ENCODE peak calls at places on chromosomes 11 and 22, in five cellular contexts. P, G, H, B and W are unnamed samples. For H3K4me1 and H3K27me3, the result is how much of the 10 kb centered on the place peaks cover.

GRCh38 chr11:24239016-24239720 is 257.7 kb upstream of the LUZP2 start:
- DNase-seq in G (no peak), P (peak), H (no peak), B (no peak), W (no peak)

GRCh38 chr11:64924910-64925284 is 408 bp downstream of the PPP2R5B start:
- DNase-seq in B (no peak), H (no peak), G (no peak), P (no peak), W (no peak)

GRCh38 chr22:48621085-48621484 is 1206.6 kb downstream of the BRD1 start:
- DNase-seq in G (no peak), B (no peak), H (no peak), P (no peak), W (no peak)

GRCh38 chr22:28116261-28116673 is 197.2 kb upstream of the PITPNB start:
- DNase-seq in H (peak), G (peak), P (peak), B (peak), W (peak)

GRCh38 chr11:47264119-47264915 is 5.6 kb upstream of the MADD start:
- DNase-seq in G (no peak), H (no peak), P (peak), B (no peak), W (no peak)

GRCh38 chr11:65401073-65401802 is 14.8 kb downstream of the FRMD8 start:
- DNase-seq in G (no peak), H (no peak), B (no peak), P (no peak), W (no peak)

GRCh38 chr11:11555228-11555627 is 66.6 kb downstream of the GALNT18 start:
- DNase-seq in G (peak), P (no peak), H (no peak), B (no peak), W (no peak)

GRCh38 chr22:39797528-39798147 is 95.9 kb downstream of the ENTHD1 start:
- DNase-seq in P (no peak), H (no peak), B (no peak), G (no peak), W (no peak)

GRCh38 chr11:97454988-97455387 is 1065.2 kb downstream of the JRKL start:
- DNase-seq in H (no peak), G (no peak), P (no peak), B (no peak), W (no peak)

GRCh38 chr11:18617688-18618340 is 16.3 kb downstream of the SPTY2D1 start:
- DNase-seq in H (no peak), B (no peak), G (no peak), P (peak), W (no peak)

GRCh38 chr22:41910599-41911291 is 4.1 kb downstream of the SHISA8 start:
- DNase-seq in G (peak), B (no peak), H (no peak), P (no peak), W (no peak)

GRCh38 chr11:64246874-64247728 is at the start of gene PPP1R14B:
- DNase-seq in P (peak), H (peak), B (peak), G (peak), W (peak)

GRCh38 chr11:121802542-121802941 is 313.5 kb downstream of the BLID start:
- DNase-seq in H (no peak), P (peak), G (peak), B (no peak), W (no peak)

GRCh38 chr11:125441648-125442410 is 54.2 kb downstream of the FEZ1 start:
- DNase-seq in H (no peak), P (no peak), B (no peak), G (no peak), W (no peak)

GRCh38 chr11:108414958-108415357 is 52.4 kb downstream of the C11orf65 start:
- DNase-seq in G (no peak), P (no peak), H (no peak), B (no peak), W (no peak)

GRCh38 chr11:132032555-132032954 is 662.1 kb downstream of the NTM start:
- DNase-seq in H (peak), B (no peak), G (no peak), P (peak), W (no peak)

GRCh38 chr22:29998627-29999026 is 81.6 kb upstream of the HORMAD2 start:
- DNase-seq in B (no peak), P (no peak), H (no peak), G (no peak), W (no peak)

GRCh38 chr11:38345286-38345685 is 1747.2 kb upstream of the RAG2 start:
- DNase-seq in B (no peak), H (peak), G (no peak), P (no peak), W (no peak)

GRCh38 chr11:121572581-121573059 is 119.9 kb upstream of the SORL1-AS1 start:
- DNase-seq in H (no peak), G (no peak), P (no peak), B (no peak), W (no peak)

GRCh38 chr11:33987975-33988580 is 63.5 kb upstream of the CAPRIN1 start:
- DNase-seq in B (peak), H (peak), P (peak), G (peak), W (peak)

GRCh38 chr11:71404209-71404608 is 44.0 kb downstream of the DHCR7 start:
- DNase-seq in P (no peak), H (no peak), B (no peak), G (no peak), W (no peak)

GRCh38 chr11:72236774-72237111 is 7.2 kb downstream of the PHOX2A start:
- DNase-seq in G (no peak), B (no peak), P (no peak), H (no peak), W (no peak)

GRCh38 chr22:30332551-30332950 is 5.8 kb upstream of the TBC1D10A start:
- DNase-seq in P (no peak), G (no peak), B (no peak), H (no peak), W (no peak)

GRCh38 chr11:35141538-35141937 is 2.6 kb downstream of the CD44 start:
- DNase-seq in B (no peak), H (no peak), P (no peak), G (peak), W (no peak)

GRCh38 chr11:6618117-6619020 is 853 bp downstream of the TPP1 start:
- DNase-seq in G (peak), B (peak), H (peak), P (peak), W (no peak)

GRCh38 chr11:102268083-102268984 is 49.0 kb upstream of the BIRC3 start:
- DNase-seq in B (peak), H (peak), P (peak), G (peak), W (peak)

GRCh38 chr11:133934599-133935550 is 21.9 kb downstream of the IGSF9B start:
- DNase-seq in P (peak), H (peak), B (no peak), G (peak), W (no peak)

GRCh38 chr11:65060913-65061408 is 2.6 kb upstream of the NAALADL1 start:
- DNase-seq in B (no peak), G (no peak), P (no peak), H (peak), W (no peak)

GRCh38 chr11:120652705-120653335 is 141.3 kb downstream of the GRIK4 start:
- DNase-seq in G (no peak), H (no peak), P (peak), B (no peak), W (no peak)

GRCh38 chr11:68983816-68984215 is 3.0 kb upstream of the MRGPRD start:
- DNase-seq in H (no peak), B (no peak), G (no peak), P (no peak), W (peak)

GRCh38 chr11:3655548-3655947 is 10.6 kb downstream of the ART1 start:
- DNase-seq in H (no peak), G (no peak), P (no peak), B (no peak), W (no peak)

GRCh38 chr11:46378811-46379482 is 2.5 kb upstream of the MDK start:
- DNase-seq in B (no peak), H (no peak), G (no peak), P (no peak), W (no peak)

GRCh38 chr11:61901353-61901858 is 10.1 kb upstream of the FADS3 start:
- DNase-seq in G (no peak), B (no peak), P (no peak), H (no peak), W (no peak)
- H3K4me1 ChIP-seq in G (under half), B (under half), P (under half), H (under half), W (under half)

GRCh38 chr11:1557904-1558831 is 13.9 kb downstream of the DUSP8 start:
- DNase-seq in B (peak), P (peak), H (no peak), G (peak), W (no peak)

GRCh38 chr11:1554981-1555712 is 16.9 kb downstream of the DUSP8 start:
- DNase-seq in B (no peak), H (no peak), G (no peak), P (no peak), W (no peak)

GRCh38 chr11:1557168-1557884 is 14.7 kb downstream of the DUSP8 start:
- DNase-seq in H (no peak), P (no peak), G (no peak), B (no peak), W (no peak)

GRCh38 chr11:1555713-1556153 is 16.3 kb downstream of the DUSP8 start:
- DNase-seq in G (no peak), B (no peak), H (no peak), P (no peak), W (no peak)

DNA sequence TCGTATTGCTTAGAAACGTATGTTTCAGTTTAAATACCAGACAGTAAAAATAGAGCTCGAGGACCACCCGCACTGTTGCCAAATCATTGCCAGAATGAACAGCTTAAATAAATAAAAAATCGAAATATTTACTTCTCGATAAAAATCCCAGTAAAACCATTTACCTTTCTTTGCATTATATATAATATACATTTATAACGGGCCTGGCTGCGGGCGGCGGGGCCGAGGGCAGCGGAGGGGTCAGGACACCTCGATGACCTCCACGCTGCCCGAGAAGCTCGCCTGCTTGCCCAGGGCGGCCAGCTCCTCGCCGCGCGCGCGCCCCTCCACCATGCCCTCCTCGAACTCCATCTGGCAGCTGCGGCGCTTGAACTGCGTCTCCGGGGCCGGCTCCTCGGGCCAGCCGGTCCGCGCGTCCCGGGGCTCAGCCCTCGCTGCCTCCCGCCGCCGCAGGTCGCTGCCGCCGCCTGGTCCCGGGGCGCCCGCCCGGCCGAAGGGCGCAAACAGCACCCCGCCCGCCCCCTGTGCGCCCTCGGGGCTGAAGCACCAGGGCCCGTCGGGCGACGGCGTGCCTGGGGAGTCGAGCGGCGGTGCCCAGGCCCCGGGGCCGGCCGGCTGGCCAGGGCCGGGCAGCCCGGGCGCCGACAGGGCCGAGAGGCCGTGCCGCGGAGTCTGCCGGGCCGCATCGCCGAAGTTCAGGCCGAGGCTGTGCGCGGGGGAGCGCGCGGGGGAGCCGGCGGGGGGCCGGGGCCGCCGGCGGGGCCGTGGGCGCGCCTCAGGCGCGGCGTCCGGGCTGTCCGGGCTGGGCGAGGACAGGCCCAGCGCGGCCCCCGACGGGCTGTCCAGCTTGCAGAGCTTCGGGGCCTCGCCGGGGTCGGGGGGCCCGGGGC is 15.5 kb downstream of the DUSP8 start:
- DNase-seq in G (no peak), B (no peak), P (no peak), H (no peak), W (no peak)
- H3K27me3 ChIP-seq in G (under half), B (under half), P (under half), H (under half), W (under half)

GRCh38 chr22:36858966-36859365 is 1.8 kb upstream of the NCF4 start:
- DNase-seq in P (no peak), G (no peak), H (no peak), B (no peak), W (no peak)
- H3K4me1 ChIP-seq in P (under half), G (under half), H (under half), B (under half), W (under half)

DNA sequence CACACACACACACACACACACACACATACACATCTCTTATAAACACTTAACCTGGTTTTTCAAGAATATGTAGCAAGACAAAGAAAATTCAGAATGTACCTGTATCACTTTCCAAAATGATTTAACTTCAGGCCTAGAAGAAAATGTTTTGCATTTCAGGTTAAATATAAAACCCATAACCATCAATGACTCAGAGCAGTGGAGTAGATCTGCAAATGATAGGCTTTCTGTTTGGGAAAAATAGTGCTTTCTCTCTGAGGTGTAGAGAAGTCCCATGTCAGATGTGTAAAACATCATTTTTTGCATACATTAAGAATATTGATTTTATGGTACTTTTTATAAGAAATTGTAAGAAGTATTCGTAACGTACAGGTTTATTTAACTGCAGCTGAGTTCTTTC is 116.9 kb downstream of the STK33 start:
- DNase-seq in G (no peak), H (no peak), P (no peak), B (no peak), W (no peak)
- H3K27me3 ChIP-seq in G (under half), H (under half), P (under half), B (under half), W (under half)

DNA sequence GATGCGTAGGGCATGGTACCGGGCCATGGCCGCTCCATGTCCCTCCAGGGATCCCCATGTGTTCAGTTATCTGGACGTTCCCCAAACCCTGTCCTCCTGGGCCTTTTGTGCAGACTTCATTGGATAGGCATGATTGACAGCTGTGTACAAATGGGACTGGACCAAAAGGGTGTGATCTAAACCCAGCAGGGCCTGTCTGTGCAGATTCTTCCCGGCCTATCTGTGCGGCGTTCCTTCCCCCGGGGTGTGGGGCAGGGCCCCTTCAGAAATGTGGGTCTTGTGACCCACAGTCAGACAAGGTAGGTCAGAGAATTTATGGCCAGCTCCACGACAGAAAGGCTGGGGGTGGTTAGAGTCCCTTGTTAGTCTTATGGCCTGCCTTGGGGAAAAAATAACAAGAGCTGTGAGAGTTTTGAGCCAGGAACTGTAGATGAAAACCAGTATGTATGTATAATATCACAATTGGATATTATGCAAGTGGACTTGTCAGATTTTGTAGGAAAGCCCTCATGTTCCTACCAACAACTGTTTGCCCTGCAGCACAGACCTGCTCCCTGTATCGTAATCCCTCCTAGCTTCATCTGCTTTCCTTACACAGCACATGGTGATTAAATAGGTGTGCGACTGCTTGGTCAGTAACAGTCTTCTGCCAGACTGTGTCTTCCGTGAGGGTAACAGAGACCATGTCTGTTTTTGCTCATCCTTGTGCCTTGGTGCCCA is 31.7 kb downstream of the AP2A2 start:
- DNase-seq in G (no peak), H (no peak), P (no peak), B (no peak), W (no peak)
- H3K4me1 ChIP-seq in G (under half), H (under half), P (under half), B (under half), W (under half)

GRCh38 chr11:117772360-117772759 is 24.7 kb downstream of the DSCAML1 start:
- DNase-seq in H (no peak), P (no peak), G (no peak), B (no peak), W (no peak)

GRCh38 chr11:117768506-117768905 is 28.5 kb downstream of the DSCAML1 start:
- DNase-seq in H (no peak), B (no peak), P (no peak), G (no peak), W (no peak)

GRCh38 chr11:117771841-117772240 is 25.2 kb downstream of the DSCAML1 start:
- DNase-seq in G (no peak), P (no peak), H (no peak), B (no peak), W (no peak)

GRCh38 chr11:117769530-117769929 is 27.5 kb downstream of the DSCAML1 start:
- DNase-seq in B (no peak), P (no peak), H (no peak), G (no peak), W (no peak)

DNA sequence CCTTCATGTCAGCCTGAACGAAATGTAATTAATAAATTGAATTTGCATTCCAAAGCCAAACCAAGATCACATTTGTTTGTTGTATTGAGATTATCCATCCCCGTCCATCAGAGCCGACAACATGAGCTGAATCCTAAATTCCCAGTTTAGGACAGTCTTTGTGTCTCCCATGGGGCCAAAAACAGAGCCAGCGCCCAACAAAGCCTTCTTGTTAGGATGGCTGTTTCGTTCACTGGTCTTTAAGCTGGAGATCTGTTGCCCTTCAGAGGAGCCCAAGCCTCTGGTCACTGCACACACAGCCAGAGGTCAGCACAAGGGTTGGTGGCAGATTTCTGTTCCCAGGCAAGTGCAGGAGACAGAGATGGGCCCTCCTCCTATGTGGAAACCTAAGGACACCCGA is 25.8 kb downstream of the DSCAML1 start:
- DNase-seq in G (no peak), H (no peak), P (no peak), B (no peak), W (no peak)
- H3K27me3 ChIP-seq in G (under half), H (under half), P (under half), B (under half), W (under half)

GRCh38 chr11:85758480-85759039 is 52.4 kb downstream of the SYTL2 start:
- DNase-seq in G (no peak), H (no peak), B (no peak), P (no peak), W (no peak)

GRCh38 chr11:85755285-85755684 is 55.7 kb downstream of the SYTL2 start:
- DNase-seq in G (no peak), B (no peak), H (no peak), P (no peak), W (no peak)

GRCh38 chr11:85759915-85760314 is 51.0 kb downstream of the SYTL2 start:
- DNase-seq in H (peak), B (no peak), P (peak), G (no peak), W (no peak)

GRCh38 chr11:85758026-85758425 is 52.9 kb downstream of the SYTL2 start:
- DNase-seq in G (no peak), H (no peak), B (no peak), P (no peak), W (no peak)

GRCh38 chr11:85756401-85757200 is 54.3 kb downstream of the SYTL2 start:
- DNase-seq in H (no peak), G (no peak), B (no peak), P (no peak), W (no peak)
- H3K4me1 ChIP-seq in H (under half), G (under half), B (under half), P (under half), W (under half)